ENCODE peak calls at places on chromosomes 4 and X, in six cellular contexts. P is WERI-Rb-1; G is head of caudate nucleus; R is epithelial cell of esophagus; Y is EH; S is stimulated activated CD4-positive, alpha-beta T cell treated with anti-CD3 and anti-CD28 coated beads, Interleukin-4, amount 100 ng/mL, for 4 hours. N is an unnamed sample.

GRCh38 chr4:6208416-6208815 is 8.1 kb upstream of the JAKMIP1 start:
- DNase-seq in P (no peak), G (no peak), R (no peak), Y (no peak), S (no peak), N (no peak)

GRCh38 chr4:76210502-76210901 is 3.1 kb downstream of the SCARB2 start:
- DNase-seq in G (no peak), S (no peak), P (no peak), Y (no peak), R (no peak), N (no peak)

GRCh38 chrX:152958524-152959465 is 35.1 kb downstream of the PNMA5 start:
- DNase-seq in G (peak; percentile 83), S (peak; percentile 84), Y (peak; percentile 91), P (peak; percentile 88), R (peak; percentile 71), N (peak; percentile 73)

GRCh38 chr4:139530833-139531427 is 25.1 kb downstream of the SETD7 start:
- DNase-seq in P (peak; percentile 79), Y (peak; percentile 35), G (peak; percentile 79), S (peak; percentile 44), R (peak; percentile 54), N (peak; percentile 61)

GRCh38 chrX:68146054-68146453 is 287.2 kb downstream of the OPHN1 start:
- DNase-seq in G (no peak), R (peak; percentile 58), S (no peak), Y (peak; percentile 60), P (no peak), N (peak; percentile 2)

GRCh38 chrX:15985937-15986336 is 131.3 kb upstream of the AP1S2 start:
- DNase-seq in S (peak; percentile 0), P (no peak), G (no peak), Y (no peak), R (peak; percentile 47), N (no peak)

GRCh38 chrX:48957477-48957826 is at the start of gene OTUD5:
- DNase-seq in S (peak; percentile 62), R (no peak), G (peak; percentile 72), P (peak; percentile 70), Y (no peak), N (peak; percentile 34)

GRCh38 chrX:136768469-136769084 is 12.2 kb downstream of the ARHGEF6 start:
- DNase-seq in R (peak; percentile 57), G (no peak), Y (peak; percentile 94), P (no peak), S (peak; percentile 31), N (peak; percentile 9)

GRCh38 chr4:52836653-52837052 is 25.5 kb upstream of the RASL11B start:
- DNase-seq in R (no peak), G (no peak), Y (peak; percentile 42), S (no peak), P (no peak), N (no peak)

GRCh38 chr4:18366762-18367358 is 345.3 kb upstream of the LCORL start:
- DNase-seq in G (no peak), S (no peak), Y (peak; percentile 27), P (peak; percentile 37), R (peak; percentile 70), N (no peak)

GRCh38 chr4:86608757-86609375 is 14.8 kb downstream of the PTPN13 start:
- DNase-seq in R (no peak), P (no peak), S (no peak), Y (peak; percentile 17), G (no peak), N (no peak)

GRCh38 chrX:46840946-46841740 is 4.3 kb downstream of the RP2 start:
- DNase-seq in P (no peak), G (peak; percentile 35), R (peak; percentile 51), Y (peak; percentile 52), S (no peak), N (no peak)

GRCh38 chrX:39874202-39874816 is 223.4 kb downstream of the BCOR start:
- DNase-seq in S (peak; percentile 37), G (no peak), R (peak; percentile 77), P (no peak), Y (peak; percentile 48), N (no peak)

GRCh38 chrX:30712214-30712613 is 59.0 kb downstream of the GK start:
- DNase-seq in P (no peak), S (no peak), R (no peak), G (no peak), Y (no peak), N (no peak)

GRCh38 chrX:17564689-17565409 is 172.4 kb upstream of the SCML1 start:
- DNase-seq in Y (peak; percentile 20), P (no peak), G (no peak), R (no peak), S (no peak), N (no peak)

GRCh38 chr4:76513517-76513916 is 78.5 kb downstream of the SHROOM3 start:
- DNase-seq in Y (no peak), P (no peak), R (no peak), S (no peak), G (no peak), N (no peak)

GRCh38 chrX:74232859-74233258 is 71.1 kb upstream of the ZCCHC13 start:
- DNase-seq in G (no peak), R (peak; percentile 44), S (no peak), P (no peak), Y (peak; percentile 28), N (no peak)

GRCh38 chr4:153651041-153651960 is 32.8 kb upstream of the TLR2 start:
- DNase-seq in G (no peak), P (no peak), R (peak; percentile 68), Y (no peak), S (peak; percentile 21), N (no peak)

GRCh38 chrX:72123471-72124185 is 8.1 kb downstream of the RTL5 start:
- DNase-seq in Y (peak; percentile 48), P (peak; percentile 78), R (no peak), S (no peak), G (no peak), N (no peak)

GRCh38 chrX:57821703-57822375 is 88.4 kb downstream of the ZXDA start:
- DNase-seq in P (peak; percentile 22), Y (peak; percentile 62), G (peak; percentile 48), R (peak; percentile 60), S (no peak), N (peak; percentile 19)

GRCh38 chrX:139862208-139862607 is 70.6 kb downstream of the ATP11C start:
- DNase-seq in R (no peak), G (no peak), P (no peak), S (no peak), Y (no peak), N (no peak)

GRCh38 chrX:95903490-95903889 is 781.2 kb upstream of the DIAPH2 start:
- DNase-seq in P (no peak), R (peak; percentile 5), Y (no peak), G (no peak), S (no peak), N (no peak)

GRCh38 chrX:15674514-15674898 is 9.9 kb upstream of the CLTRN start:
- DNase-seq in S (peak; percentile 65), P (peak; percentile 95), G (peak; percentile 83), R (peak; percentile 90), Y (peak; percentile 94), N (peak; percentile 76)

GRCh38 chrX:53288173-53288572 is 6.8 kb upstream of the IQSEC2 start:
- DNase-seq in S (no peak), P (no peak), R (no peak), G (peak; percentile 67), Y (peak; percentile 50), N (no peak)

GRCh38 chr4:113784497-113785254 is 23.1 kb upstream of the CAMK2D start:
- DNase-seq in S (no peak), P (no peak), G (no peak), R (peak; percentile 94), Y (peak; percentile 97), N (peak; percentile 64)

GRCh38 chr4:55347610-55348228 is 1.7 kb downstream of the SRD5A3 start:
- DNase-seq in Y (no peak), P (no peak), R (peak; percentile 36), S (no peak), G (no peak), N (no peak)

N was measured in RWPE1.